ENCODE peak calls at places on chromosome 7, in six cellular contexts. U is BJ, B is body of pancreas, Z is lower lobe of right lung, O is GM23338, D is colonic mucosa. L is an unnamed sample.

GRCh38 chr7:129271500-129272355 is 46.9 kb downstream of the AHCYL2 start:
- DNase-seq in U (no peak), B (peak; percentile 75), Z (no peak), O (peak; percentile 90), D (peak; percentile 73), L (peak; percentile 64)

GRCh38 chr7:27600247-27600646 is 62.4 kb downstream of the HIBADH start:
- DNase-seq in U (no peak), B (no peak), Z (no peak), O (no peak), D (no peak), L (no peak)

GRCh38 chr7:129825005-129825553 is 127.7 kb downstream of the UBE2H start:
- DNase-seq in U (no peak), B (peak; percentile 56), Z (peak; percentile 77), O (peak; percentile 99), D (peak; percentile 77), L (peak; percentile 51)

GRCh38 chr7:19030280-19030679 is 87.2 kb downstream of the TWIST1 start:
- DNase-seq in U (peak; percentile 70), B (no peak), Z (no peak), O (no peak), D (no peak), L (no peak)

GRCh38 chr7:157670490-157671357 is 333.9 kb downstream of the DNAJB6 start:
- DNase-seq in U (peak; percentile 4), B (no peak), Z (no peak), O (no peak), D (no peak), L (no peak)

GRCh38 chr7:43211276-43211675 is 98.8 kb downstream of the HECW1 start:
- DNase-seq in U (no peak), B (no peak), Z (no peak), O (peak; percentile 67), D (no peak), L (no peak)

GRCh38 chr7:26759108-26759507 is 105.3 kb downstream of the SKAP2 start:
- DNase-seq in U (no peak), B (no peak), Z (no peak), O (no peak), D (no peak), L (no peak)

GRCh38 chr7:150476819-150477631 is 26.6 kb downstream of the GIMAP8 start:
- DNase-seq in U (no peak), B (no peak), Z (no peak), O (no peak), D (no peak), L (no peak)

GRCh38 chr7:49389866-49390265 is 383.6 kb upstream of the VWC2 start:
- DNase-seq in U (no peak), B (no peak), Z (no peak), O (peak; percentile 30), D (no peak), L (no peak)

GRCh38 chr7:134660242-134660785 is 13.7 kb downstream of the BPGM start:
- DNase-seq in U (no peak), B (no peak), Z (no peak), O (no peak), D (no peak), L (no peak)

GRCh38 chr7:19491821-19492452 is 216.9 kb downstream of the POLR1F start:
- DNase-seq in U (peak; percentile 4), B (no peak), Z (no peak), O (peak; percentile 61), D (no peak), L (no peak)

GRCh38 chr7:29495618-29496017 is 68.0 kb upstream of the PRR15 start:
- DNase-seq in U (no peak), B (no peak), Z (no peak), O (peak; percentile 67), D (no peak), L (no peak)

GRCh38 chr7:114930107-114930521 is 8.2 kb downstream of the MDFIC start:
- DNase-seq in U (no peak), B (no peak), Z (no peak), O (peak; percentile 63), D (no peak), L (no peak)

GRCh38 chr7:101775181-101775580 is 42.2 kb upstream of the CUX1 start:
- DNase-seq in U (no peak), B (no peak), Z (no peak), O (no peak), D (no peak), L (no peak)

GRCh38 chr7:47852330-47853245 is 95.7 kb downstream of the PKD1L1 start:
- DNase-seq in U (no peak), B (no peak), Z (no peak), O (peak; percentile 64), D (no peak), L (peak; percentile 4)

GRCh38 chr7:74305987-74306736 is 17.0 kb downstream of the CLIP2 start:
- DNase-seq in U (no peak), B (no peak), Z (no peak), O (peak; percentile 2), D (no peak), L (no peak)

GRCh38 chr7:132571970-132572369 is 4.3 kb downstream of the PLXNA4 start:
- DNase-seq in U (no peak), B (no peak), Z (no peak), O (no peak), D (no peak), L (no peak)

GRCh38 chr7:140433396-140433795 is 29.5 kb downstream of the RAB19 start:
- DNase-seq in U (no peak), B (no peak), Z (no peak), O (no peak), D (no peak), L (no peak)

GRCh38 chr7:18345641-18346234 is 149.8 kb upstream of the HDAC9 start:
- DNase-seq in U (no peak), B (peak; percentile 27), Z (no peak), O (peak; percentile 88), D (peak; percentile 51), L (peak; percentile 47)

GRCh38 chr7:95684037-95684436 is 87.7 kb upstream of the PDK4 start:
- DNase-seq in U (no peak), B (peak; percentile 6), Z (no peak), O (peak; percentile 70), D (no peak), L (peak; percentile 19)

GRCh38 chr7:153017197-153017596 is 257.6 kb downstream of the ACTR3B start:
- DNase-seq in U (no peak), B (no peak), Z (no peak), O (no peak), D (no peak), L (no peak)

GRCh38 chr7:122425731-122426130 is 121.2 kb upstream of the FEZF1 start:
- DNase-seq in U (no peak), B (no peak), Z (no peak), O (no peak), D (no peak), L (no peak)

GRCh38 chr7:74231232-74231590 is 21.4 kb downstream of the LAT2 start:
- DNase-seq in U (no peak), B (no peak), Z (no peak), O (no peak), D (no peak), L (no peak)

GRCh38 chr7:152602962-152603361 is 73.0 kb downstream of the XRCC2 start:
- DNase-seq in U (no peak), B (no peak), Z (no peak), O (no peak), D (no peak), L (no peak)

GRCh38 chr7:118183254-118183585 is 744 bp upstream of the LSM8 start:
- DNase-seq in U (no peak), B (no peak), Z (no peak), O (peak; percentile 9), D (no peak), L (no peak)

GRCh38 chr7:14351167-14351566 is 361.7 kb upstream of the ETV1 start:
- DNase-seq in U (no peak), B (no peak), Z (no peak), O (no peak), D (no peak), L (no peak)

GRCh38 chr7:30911133-30911532 is 520 bp upstream of the AQP1 start:
- DNase-seq in U (no peak), B (no peak), Z (no peak), O (no peak), D (no peak), L (no peak)

GRCh38 chr7:24946467-24946866 is 33.5 kb downstream of the OSBPL3 start:
- DNase-seq in U (no peak), B (no peak), Z (no peak), O (no peak), D (no peak), L (peak; percentile 53)

GRCh38 chr7:50863053-50863452 is 80.4 kb upstream of the GRB10 start:
- DNase-seq in U (no peak), B (no peak), Z (no peak), O (no peak), D (no peak), L (no peak)

GRCh38 chr7:152180048-152180447 is 154.6 kb downstream of the GALNT11 start:
- DNase-seq in U (no peak), B (no peak), Z (no peak), O (no peak), D (no peak), L (no peak)

GRCh38 chr7:12373580-12374263 is 29.9 kb downstream of the VWDE start:
- DNase-seq in U (no peak), B (no peak), Z (no peak), O (no peak), D (no peak), L (no peak)

GRCh38 chr7:12378389-12378788 is 25.3 kb downstream of the VWDE start:
- DNase-seq in U (no peak), B (no peak), Z (no peak), O (no peak), D (no peak), L (no peak)
- H3K36me3 ChIP-seq in U (no peaks in the 10 kb centered on the region), B (no peaks in the 10 kb centered on the region), Z (no peaks in the 10 kb centered on the region), O (peaks cover 3% of the 10 kb centered on the region), D (no peaks in the 10 kb centered on the region), L (no peaks in the 10 kb centered on the region)

GRCh38 chr7:1954366-1955004 is 278.3 kb downstream of the MAD1L1 start:
- DNase-seq in U (no peak), B (no peak), Z (peak; percentile 23), O (no peak), D (no peak), L (no peak)
- H3K36me3 ChIP-seq in U (peaks cover 4% of the 10 kb centered on the region), B (no peaks in the 10 kb centered on the region), Z (peaks cover 12% of the 10 kb centered on the region), O (no peaks in the 10 kb centered on the region), D (no peaks in the 10 kb centered on the region), L (no peaks in the 10 kb centered on the region)

GRCh38 chr7:106278695-106279094 is 6.1 kb downstream of the NAMPT start:
- DNase-seq in U (no peak), B (no peak), Z (no peak), O (no peak), D (no peak), L (no peak)

GRCh38 chr7:106277976-106278375 is 6.8 kb downstream of the NAMPT start:
- DNase-seq in U (no peak), B (no peak), Z (no peak), O (no peak), D (no peak), L (no peak)

GRCh38 chr7:106273009-106273695 is 11.6 kb downstream of the NAMPT start:
- DNase-seq in U (no peak), B (no peak), Z (no peak), O (no peak), D (no peak), L (no peak)

GRCh38 chr7:106279425-106280182 is 5.2 kb downstream of the NAMPT start:
- DNase-seq in U (no peak), B (no peak), Z (no peak), O (no peak), D (no peak), L (no peak)

GRCh38 chr7:106276513-106276912 is 8.3 kb downstream of the NAMPT start:
- DNase-seq in U (no peak), B (no peak), Z (no peak), O (no peak), D (no peak), L (no peak)
- H3K36me3 ChIP-seq in U (peaks cover 7% of the 10 kb centered on the region), B (no peaks in the 10 kb centered on the region), Z (peaks cover 53% of the 10 kb centered on the region), O (peaks cover 20% of the 10 kb centered on the region), D (no peaks in the 10 kb centered on the region), L (peaks cover 1% of the 10 kb centered on the region)

GRCh38 chr7:108149908-108150307 is 19.7 kb upstream of the LAMB4 start:
- DNase-seq in U (no peak), B (no peak), Z (no peak), O (no peak), D (no peak), L (no peak)
- H3K36me3 ChIP-seq in U (no peaks in the 10 kb centered on the region), B (no peaks in the 10 kb centered on the region), Z (no peaks in the 10 kb centered on the region), O (no peaks in the 10 kb centered on the region), D (no peaks in the 10 kb centered on the region), L (no peaks in the 10 kb centered on the region)

L was measured in small intestine.